ENCODE peak calls at places on chromosomes 11 and 22, in five cellular contexts. H is sigmoid colon, R is body of pancreas, C is breast epithelium, B is transverse colon. P is an unnamed sample.

GRCh38 chr11:113262594-113262993 is 51.8 kb upstream of the TTC12 start:
- DNase-seq in H (no peak), R (no peak), C (no peak), B (no peak), P (no peak)

GRCh38 chr11:125343732-125344131 is 152.3 kb downstream of the FEZ1 start:
- DNase-seq in H (no peak), R (no peak), C (no peak), B (no peak), P (no peak)

GRCh38 chr11:19101803-19102520 is 15.0 kb upstream of the ZDHHC13 start:
- DNase-seq in H (no peak), R (no peak), C (no peak), B (no peak), P (no peak)

GRCh38 chr22:42752912-42753311 is 32.2 kb upstream of the A4GALT start:
- DNase-seq in H (no peak), R (no peak), C (no peak), B (no peak), P (no peak)

GRCh38 chr11:20353829-20354434 is 9.6 kb upstream of the HTATIP2 start:
- DNase-seq in H (no peak), R (peak), C (no peak), B (peak), P (no peak)

GRCh38 chr11:35682230-35683195 is 19.9 kb downstream of the TRIM44 start:
- DNase-seq in H (no peak), R (no peak), C (no peak), B (peak), P (no peak)

GRCh38 chr11:129230006-129230405 is 37.9 kb upstream of the ARHGAP32 start:
- DNase-seq in H (no peak), R (no peak), C (no peak), B (no peak), P (no peak)

GRCh38 chr11:88704505-88704904 is 361.3 kb downstream of the GRM5 start:
- DNase-seq in H (no peak), R (no peak), C (no peak), B (no peak), P (no peak)

GRCh38 chr11:46378296-46378695 is 3.2 kb upstream of the MDK start:
- DNase-seq in H (no peak), R (no peak), C (no peak), B (no peak), P (no peak)

GRCh38 chr11:76654310-76654851 is 16.2 kb downstream of the LRRC32 start:
- DNase-seq in H (peak), R (peak), C (no peak), B (peak), P (no peak)

GRCh38 chr11:23288001-23288783 is 427.9 kb upstream of the CCDC179 start:
- DNase-seq in H (no peak), R (no peak), C (no peak), B (no peak), P (no peak)

GRCh38 chr11:2293396-2294339 is 8.1 kb downstream of the C11orf21 start:
- DNase-seq in H (peak), R (no peak), C (no peak), B (peak), P (no peak)

GRCh38 chr11:74839445-74839844 is 90.8 kb downstream of the RNF169 start:
- DNase-seq in H (no peak), R (no peak), C (no peak), B (no peak), P (no peak)

GRCh38 chr11:72228229-72228843 is 3.8 kb downstream of the INPPL1 start:
- DNase-seq in H (no peak), R (no peak), C (peak), B (no peak), P (no peak)

GRCh38 chr11:64661146-64661545 is 61.9 kb downstream of the NRXN2 start:
- DNase-seq in H (no peak), R (no peak), C (peak), B (no peak), P (no peak)

GRCh38 chr11:1147792-1148191 is 10.0 kb upstream of the MUC5AC start:
- DNase-seq in H (no peak), R (no peak), C (no peak), B (no peak), P (no peak)

GRCh38 chr11:44950625-44951472 is at the start of gene TP53I11:
- DNase-seq in H (peak), R (peak), C (peak), B (peak), P (peak)

GRCh38 chr11:32432565-32433248 is 2.6 kb downstream of the WT1 start:
- DNase-seq in H (no peak), R (no peak), C (no peak), B (no peak), P (no peak)

GRCh38 chr11:121591405-121592033 is 138.8 kb upstream of the SORL1-AS1 start:
- DNase-seq in H (peak), R (peak), C (peak), B (peak), P (no peak)

GRCh38 chr11:9914064-9914463 is 250.2 kb downstream of the SWAP70 start:
- DNase-seq in H (no peak), R (no peak), C (no peak), B (no peak), P (no peak)

GRCh38 chr11:57567210-57567511 is 311 bp downstream of the UBE2L6 start:
- DNase-seq in H (peak), R (no peak), C (no peak), B (peak), P (no peak)

GRCh38 chr11:44817207-44817944 is 90.6 kb downstream of the TSPAN18 start:
- DNase-seq in H (no peak), R (no peak), C (no peak), B (no peak), P (no peak)

GRCh38 chr22:22858559-22858937 is 29.1 kb upstream of the IGLL5 start:
- DNase-seq in H (no peak), R (no peak), C (no peak), B (no peak), P (no peak)

GRCh38 chr11:617912-618682 is 2.3 kb upstream of the IRF7 start:
- DNase-seq in H (peak), R (no peak), C (no peak), B (no peak), P (no peak)

GRCh38 chr11:125929445-125930075 is 16.3 kb upstream of the VSIG10L2 start:
- DNase-seq in H (no peak), R (no peak), C (no peak), B (no peak), P (no peak)

GRCh38 chr11:73833067-73833466 is 43.6 kb downstream of the COA4 start:
- DNase-seq in H (no peak), R (no peak), C (no peak), B (no peak), P (no peak)

GRCh38 chr11:11524436-11525038 is 97.3 kb downstream of the GALNT18 start:
- DNase-seq in H (no peak), R (no peak), C (no peak), B (no peak), P (no peak)

GRCh38 chr22:30749272-30749671 is 54.6 kb downstream of the OSBP2 start:
- DNase-seq in H (no peak), R (no peak), C (no peak), B (no peak), P (no peak)

GRCh38 chr22:39502789-39503464 is 837 bp downstream of the MIEF1 start:
- DNase-seq in H (no peak), R (no peak), C (no peak), B (no peak), P (no peak)

GRCh38 chr11:93123351-93123898 is 74.4 kb downstream of the SLC36A4 start:
- DNase-seq in H (no peak), R (peak), C (no peak), B (peak), P (no peak)

GRCh38 chr11:8959546-8960166 is 4.6 kb downstream of the TMEM9B start:
- DNase-seq in H (no peak), R (peak), C (no peak), B (peak), P (peak)

GRCh38 chr11:1162498-1163311 is 5.0 kb downstream of the MUC5AC start:
- DNase-seq in H (peak), R (peak), C (no peak), B (no peak), P (no peak)

GRCh38 chr11:13016415-13016814 is 7.3 kb downstream of the RASSF10 start:
- DNase-seq in H (no peak), R (no peak), C (no peak), B (peak), P (no peak)

GRCh38 chr11:118396097-118396501 is 5.3 kb upstream of the ATP5MG start:
- DNase-seq in H (no peak), R (no peak), C (no peak), B (no peak), P (no peak)

GRCh38 chr11:118397448-118397847 is 4.0 kb upstream of the ATP5MG start:
- DNase-seq in H (no peak), R (no peak), C (no peak), B (no peak), P (no peak)

GRCh38 chr11:118398797-118399564 is 2.4 kb upstream of the ATP5MG start:
- DNase-seq in H (no peak), R (no peak), C (no peak), B (no peak), P (no peak)

GRCh38 chr11:118401880-118402590 is 629 bp downstream of the ATP5MG start:
- DNase-seq in H (no peak), R (no peak), C (no peak), B (no peak), P (no peak)

GRCh38 chr11:118401151-118401879 is at the start of gene ATP5MG:
- DNase-seq in H (peak), R (peak), C (peak), B (peak), P (peak)
- TF ChIP-seq POLR2A in H (peak), R (no peak), C (peak), B (peak), P (peak)

DNA sequence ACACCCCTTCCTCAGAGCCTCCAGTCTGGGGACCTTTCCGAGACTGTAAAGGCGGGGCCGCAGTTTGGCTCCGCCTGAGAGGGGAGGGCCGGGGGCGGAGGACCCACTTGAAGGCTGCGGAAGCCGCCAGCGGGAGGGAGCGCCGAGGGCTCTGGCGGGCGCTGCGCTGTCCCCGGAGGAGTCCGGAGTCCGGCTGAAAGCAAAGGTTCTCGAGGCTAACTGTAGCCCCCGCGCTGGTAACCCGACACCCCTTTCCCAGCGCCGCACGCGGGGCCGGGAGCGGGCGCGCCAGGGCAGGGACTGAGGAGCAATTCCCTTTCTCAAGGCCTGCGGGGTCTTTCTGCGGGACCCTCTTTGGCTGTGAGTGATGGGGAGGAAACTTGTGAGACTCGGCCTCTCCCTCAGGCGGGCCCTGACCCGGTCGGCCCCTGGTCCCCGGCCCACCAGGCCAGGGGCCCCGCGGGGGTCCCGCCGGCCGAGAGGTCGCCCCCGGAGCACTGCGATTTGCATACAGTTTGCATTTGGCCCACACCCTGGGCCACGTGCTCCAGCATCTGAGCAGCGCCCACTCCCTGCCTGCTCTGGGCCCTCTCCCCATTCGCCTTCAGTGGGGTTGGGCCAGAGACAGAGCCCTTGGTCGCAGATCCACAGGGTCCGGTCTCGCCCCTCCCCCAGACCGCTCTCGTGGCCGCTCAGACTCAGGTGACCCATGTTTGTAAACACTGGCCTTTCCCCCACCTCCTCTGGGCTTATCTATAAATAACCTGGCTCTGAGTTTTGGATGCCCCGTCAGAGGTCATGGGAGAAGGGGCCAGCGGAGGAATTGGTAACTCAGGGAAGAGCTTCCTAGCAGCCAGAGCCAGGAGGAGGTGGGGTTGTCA is 519 bp upstream of the ART5 start:
- DNase-seq in H (peak), R (peak), C (peak), B (peak), P (peak)
- TF ChIP-seq POLR2A in H (no peak), R (no peak), C (no peak), B (peak), P (no peak)

GRCh38 chr11:47889714-47890441 is 41.7 kb upstream of the NUP160 start:
- DNase-seq in H (no peak), R (no peak), C (no peak), B (no peak), P (no peak)

GRCh38 chr11:47891886-47892285 is 43.7 kb upstream of the NUP160 start:
- DNase-seq in H (no peak), R (no peak), C (no peak), B (no peak), P (no peak)

GRCh38 chr11:47886096-47886495 is 37.9 kb upstream of the NUP160 start:
- DNase-seq in H (peak), R (peak), C (no peak), B (no peak), P (no peak)

GRCh38 chr11:47887910-47888569 is 39.9 kb upstream of the NUP160 start:
- DNase-seq in H (no peak), R (no peak), C (no peak), B (no peak), P (no peak)
- TF ChIP-seq POLR2A in H (no peak), R (no peak), C (no peak), B (no peak), P (no peak)

GRCh38 chr22:19036229-19036522 is 86.0 kb downstream of the DGCR2 start:
- DNase-seq in H (no peak), R (no peak), C (no peak), B (no peak), P (no peak)

GRCh38 chr22:19035474-19036228 is 86.6 kb downstream of the DGCR2 start:
- DNase-seq in H (no peak), R (no peak), C (no peak), B (no peak), P (no peak)

GRCh38 chr22:19037282-19038163 is 84.7 kb downstream of the DGCR2 start:
- DNase-seq in H (peak), R (no peak), C (no peak), B (no peak), P (no peak)

GRCh38 chr22:19038164-19038546 is 84.1 kb downstream of the DGCR2 start:
- DNase-seq in H (no peak), R (no peak), C (no peak), B (no peak), P (no peak)

GRCh38 chr22:19036523-19037273 is 85.5 kb downstream of the DGCR2 start:
- DNase-seq in H (no peak), R (no peak), C (no peak), B (no peak), P (no peak)
- TF ChIP-seq POLR2A in H (no peak), R (no peak), C (no peak), B (no peak), P (no peak)

P was measured in GM12891.